ENCODE peak calls at places on chromosomes 2 and 18, in four cellular contexts. One of them, this sample, is unnamed.

GRCh38 chr2:21261591-21261990 is 137.8 kb downstream of the TDRD15 start:
- DNase-seq in K562: no peak
- DNase-seq in SK-N-SH: no peak
- DNase-seq in H1: no peak
- DNase-seq in this sample: no peak

GRCh38 chr18:59189746-59190145 is 30.2 kb upstream of the GRP start:
- DNase-seq in K562: no peak
- DNase-seq in SK-N-SH: no peak
- DNase-seq in H1: no peak
- DNase-seq in this sample: no peak

GRCh38 chr2:224860786-224861185 is 144.6 kb upstream of the CCDC195 start:
- DNase-seq in K562: no peak
- DNase-seq in SK-N-SH: no peak
- DNase-seq in H1: no peak
- DNase-seq in this sample: no peak

GRCh38 chr2:54772110-54772509 is 48.6 kb downstream of the EML6 start:
- DNase-seq in K562: no peak
- DNase-seq in SK-N-SH: no peak
- DNase-seq in H1: no peak
- DNase-seq in this sample: no peak

GRCh38 chr2:68811364-68811763 is 59.8 kb downstream of the BMP10 start:
- DNase-seq in K562: no peak
- DNase-seq in SK-N-SH: no peak
- DNase-seq in H1: no peak
- DNase-seq in this sample: no peak

GRCh38 chr18:47817017-47817911 is 113.2 kb downstream of the SMAD2 start:
- DNase-seq in K562: no peak
- DNase-seq in SK-N-SH: no peak
- DNase-seq in H1: no peak
- DNase-seq in this sample: no peak

GRCh38 chr2:108868911-108869310 is 82.3 kb downstream of the CCDC138 start:
- DNase-seq in K562: no peak
- DNase-seq in SK-N-SH: no peak
- DNase-seq in H1: no peak
- DNase-seq in this sample: no peak

GRCh38 chr2:14944562-14945346 is 312.2 kb downstream of the LRATD1 start:
- DNase-seq in K562: peak
- DNase-seq in SK-N-SH: peak
- DNase-seq in H1: peak
- DNase-seq in this sample: no peak

GRCh38 chr2:201436141-201436540 is 15.1 kb downstream of the TRAK2 start:
- DNase-seq in K562: no peak
- DNase-seq in SK-N-SH: no peak
- DNase-seq in H1: no peak
- DNase-seq in this sample: no peak

GRCh38 chr18:61882296-61883004 is 10.4 kb downstream of the RNF152 start:
- DNase-seq in K562: no peak
- DNase-seq in SK-N-SH: peak
- DNase-seq in H1: no peak
- DNase-seq in this sample: no peak

GRCh38 chr18:58027341-58027740 is 16.7 kb upstream of the NEDD4L start:
- DNase-seq in K562: no peak
- DNase-seq in SK-N-SH: no peak
- DNase-seq in H1: no peak
- DNase-seq in this sample: no peak

GRCh38 chr2:204021290-204022081 is 84.9 kb downstream of the ICOS start:
- DNase-seq in K562: no peak
- DNase-seq in SK-N-SH: peak
- DNase-seq in H1: no peak
- DNase-seq in this sample: no peak

GRCh38 chr2:128301501-128301966 is 17.1 kb downstream of the HS6ST1 start:
- DNase-seq in K562: no peak
- DNase-seq in SK-N-SH: no peak
- DNase-seq in H1: no peak
- DNase-seq in this sample: no peak

GRCh38 chr2:147511491-147511948 is 333.3 kb upstream of the ACVR2A start:
- DNase-seq in K562: no peak
- DNase-seq in SK-N-SH: no peak
- DNase-seq in H1: no peak
- DNase-seq in this sample: no peak

GRCh38 chr2:211899871-211900482 is 638.6 kb downstream of the ERBB4 start:
- DNase-seq in K562: no peak
- DNase-seq in SK-N-SH: no peak
- DNase-seq in H1: no peak
- DNase-seq in this sample: no peak

DNA sequence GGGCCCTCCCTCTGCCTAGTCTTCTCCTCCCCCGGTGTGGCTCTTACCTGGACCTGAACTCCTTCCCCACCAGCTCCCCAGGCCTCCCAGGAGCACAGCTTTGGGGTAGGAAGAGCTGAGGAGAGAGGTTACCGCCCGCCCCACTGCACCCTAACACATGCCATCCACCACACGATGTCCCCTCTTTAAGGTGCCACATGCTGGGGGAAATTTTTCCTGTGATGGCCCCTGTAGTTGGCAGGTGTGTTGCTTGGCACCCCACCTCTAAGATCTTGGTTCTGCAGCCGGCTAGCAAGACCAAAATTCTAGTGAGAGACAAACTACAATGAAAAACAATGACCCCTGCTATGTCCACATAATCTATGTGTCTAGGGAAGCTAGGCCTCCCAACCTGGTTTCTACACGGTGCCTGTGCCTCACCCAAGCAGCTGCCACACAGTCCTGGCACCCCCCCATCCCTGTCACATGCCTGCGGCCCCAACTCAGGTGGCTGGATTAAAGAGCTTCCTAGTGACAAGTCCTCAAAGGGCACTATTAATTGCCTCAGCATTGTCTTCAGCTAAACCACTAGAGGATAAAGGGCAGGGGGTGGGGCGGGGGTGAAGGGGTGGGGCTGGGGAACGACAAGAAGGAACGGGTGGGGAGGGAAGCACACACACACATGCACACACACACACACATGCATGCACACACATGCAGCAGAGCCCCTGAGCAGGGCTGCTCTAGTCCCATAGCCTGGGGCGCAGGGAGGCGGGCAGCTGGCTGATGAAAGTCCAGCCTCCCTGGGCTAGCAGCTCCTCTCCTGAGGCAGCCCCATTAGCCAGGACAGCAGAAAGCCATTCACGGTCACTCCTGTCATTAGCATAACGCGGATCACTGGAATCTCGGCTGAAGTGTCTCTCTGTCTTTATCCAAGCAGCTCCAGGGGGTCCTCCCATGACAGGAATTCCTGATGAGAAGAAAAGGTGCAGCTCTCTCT is 7.2 kb upstream of the TEX261 start:
- DNase-seq in K562: no peak
- DNase-seq in SK-N-SH: peak
- DNase-seq in H1: no peak
- DNase-seq in this sample: no peak
- TF ChIP-seq NRF1 in K562: no peak
- TF ChIP-seq NRF1 in SK-N-SH: no peak
- TF ChIP-seq NRF1 in H1: no peak
- TF ChIP-seq NRF1 in this sample: no peak

GRCh38 chr2:238082151-238082550 is 18.0 kb upstream of the ESPNL start:
- DNase-seq in K562: no peak
- DNase-seq in SK-N-SH: no peak
- DNase-seq in H1: no peak
- DNase-seq in this sample: no peak
- TF ChIP-seq MAX in K562: no peak
- TF ChIP-seq MAX in SK-N-SH: no peak
- TF ChIP-seq MAX in H1: no peak
- TF ChIP-seq MAX in this sample: no peak

GRCh38 chr2:217433522-217433921 is 569.3 kb downstream of the TNS1 start:
- DNase-seq in K562: no peak
- DNase-seq in SK-N-SH: no peak
- DNase-seq in H1: no peak
- DNase-seq in this sample: no peak

GRCh38 chr2:217431577-217432269 is 571.1 kb downstream of the TNS1 start:
- DNase-seq in K562: peak
- DNase-seq in SK-N-SH: no peak
- DNase-seq in H1: no peak
- DNase-seq in this sample: no peak

GRCh38 chr2:217434183-217434620 is 568.6 kb downstream of the TNS1 start:
- DNase-seq in K562: peak
- DNase-seq in SK-N-SH: peak
- DNase-seq in H1: peak
- DNase-seq in this sample: peak

GRCh38 chr2:217429981-217430500 is 570.2 kb upstream of the TNP1 start:
- DNase-seq in K562: no peak
- DNase-seq in SK-N-SH: no peak
- DNase-seq in H1: no peak
- DNase-seq in this sample: no peak

GRCh38 chr2:217430916-217431576 is 571.2 kb upstream of the TNP1 start:
- DNase-seq in K562: no peak
- DNase-seq in SK-N-SH: no peak
- DNase-seq in H1: no peak
- DNase-seq in this sample: no peak
- TF ChIP-seq NRF1 in K562: no peak
- TF ChIP-seq NRF1 in SK-N-SH: no peak
- TF ChIP-seq NRF1 in H1: no peak
- TF ChIP-seq NRF1 in this sample: no peak

DNA sequence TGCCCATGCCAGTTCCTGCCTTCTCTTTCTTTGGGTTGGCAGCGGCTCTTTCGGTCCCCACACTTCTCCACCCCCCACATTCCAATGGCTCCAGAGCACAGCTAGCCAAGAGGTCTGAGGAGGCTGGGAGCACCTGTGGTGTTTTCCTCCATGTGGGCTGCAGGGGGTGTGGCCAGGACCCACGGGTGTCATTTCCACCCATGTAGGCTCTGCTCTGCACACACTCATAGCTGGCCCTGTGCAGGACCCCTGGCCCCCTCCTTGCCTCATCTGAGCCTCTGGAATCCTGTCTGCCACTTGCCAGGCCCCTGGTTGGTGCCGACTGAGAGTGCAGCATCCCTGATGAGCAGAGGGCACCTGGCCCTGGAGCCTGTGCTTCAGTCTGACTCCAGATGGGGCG is 46.3 kb downstream of the DYSF start:
- DNase-seq in K562: no peak
- DNase-seq in SK-N-SH: no peak
- DNase-seq in H1: no peak
- DNase-seq in this sample: no peak
- TF ChIP-seq MAX in K562: no peak
- TF ChIP-seq MAX in SK-N-SH: no peak
- TF ChIP-seq MAX in H1: no peak
- TF ChIP-seq MAX in this sample: no peak

DNA sequence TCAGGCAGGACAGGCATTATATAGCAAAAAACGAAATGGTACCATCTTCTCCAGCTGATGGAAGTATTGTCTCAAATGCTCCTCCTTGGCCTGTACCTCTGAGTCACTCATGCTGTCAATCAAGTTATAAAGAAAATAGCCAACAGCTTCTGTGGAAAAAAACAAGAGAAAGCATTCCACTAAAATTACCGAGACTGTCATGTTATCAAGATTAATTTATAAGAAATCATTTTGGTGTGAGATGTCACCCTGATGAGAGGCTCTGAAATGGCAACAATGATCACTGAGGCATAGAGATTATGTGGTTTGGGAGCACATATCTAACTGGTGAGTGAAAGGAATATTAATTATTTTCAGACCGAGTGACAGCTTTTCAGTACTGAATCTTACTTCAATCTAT is 47.4 kb downstream of the LRPPRC start:
- DNase-seq in K562: no peak
- DNase-seq in SK-N-SH: no peak
- DNase-seq in H1: no peak
- DNase-seq in this sample: no peak
- TF ChIP-seq NRF1 in K562: no peak
- TF ChIP-seq NRF1 in SK-N-SH: no peak
- TF ChIP-seq NRF1 in H1: no peak
- TF ChIP-seq NRF1 in this sample: no peak

GRCh38 chr18:8856187-8856586 is 150.8 kb downstream of the MTCL1 start:
- DNase-seq in K562: no peak
- DNase-seq in SK-N-SH: no peak
- DNase-seq in H1: no peak
- DNase-seq in this sample: no peak

GRCh38 chr18:8856769-8857393 is 151.5 kb downstream of the MTCL1 start:
- DNase-seq in K562: no peak
- DNase-seq in SK-N-SH: no peak
- DNase-seq in H1: no peak
- DNase-seq in this sample: no peak

GRCh38 chr18:8851659-8852058 is 146.3 kb downstream of the MTCL1 start:
- DNase-seq in K562: no peak
- DNase-seq in SK-N-SH: no peak
- DNase-seq in H1: no peak
- DNase-seq in this sample: no peak

GRCh38 chr18:8854962-8855361 is 149.6 kb downstream of the MTCL1 start:
- DNase-seq in K562: no peak
- DNase-seq in SK-N-SH: no peak
- DNase-seq in H1: no peak
- DNase-seq in this sample: no peak

DNA sequence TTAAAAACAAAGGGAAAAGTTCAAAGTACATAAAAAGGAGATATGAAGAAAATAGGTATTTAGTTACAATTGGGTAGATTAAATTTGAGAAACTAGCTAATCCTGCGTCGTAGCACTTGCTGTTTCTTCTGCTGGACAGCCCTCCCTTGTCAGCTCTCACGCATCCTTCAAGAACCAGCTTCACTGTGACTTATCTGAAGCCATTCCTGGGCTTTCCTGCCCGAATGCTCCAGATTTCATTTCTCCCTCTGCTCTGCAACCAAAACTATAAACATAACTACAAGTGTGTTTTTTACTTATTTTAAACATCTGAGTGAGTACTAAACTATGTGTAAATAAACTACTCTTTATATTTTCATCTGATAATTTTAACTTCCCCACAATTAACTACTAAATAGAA is 149.2 kb downstream of the MTCL1 start:
- DNase-seq in K562: no peak
- DNase-seq in SK-N-SH: no peak
- DNase-seq in H1: no peak
- DNase-seq in this sample: no peak
- TF ChIP-seq MAX in K562: no peak
- TF ChIP-seq MAX in SK-N-SH: no peak
- TF ChIP-seq MAX in H1: no peak
- TF ChIP-seq MAX in this sample: no peak